ENCODE peak calls at places on chromosomes 13 and 19, in eight cellular contexts. E is HEK293T, W is amniotic epithelial cell, H is EH, N is Daoy, C is left lung, R is choroid plexus epithelial cell, B is T1000. U is an unnamed sample.

GRCh38 chr19:55643003-55643732 is at the start of gene ZNF581:
- DNase-seq in E (peak), W (peak), H (peak), N (peak), C (peak), R (peak), B (peak), U (peak)

GRCh38 chr13:103516009-103516795 is 450.0 kb upstream of the SLC10A2 start:
- DNase-seq in E (no peak), W (no peak), H (no peak), N (no peak), C (no peak), R (no peak), B (no peak), U (no peak)

GRCh38 chr19:13804830-13805683 is 9.8 kb downstream of the ZSWIM4 start:
- DNase-seq in E (no peak), W (no peak), H (no peak), N (no peak), C (no peak), R (no peak), B (no peak), U (no peak)

GRCh38 chr19:50303558-50303957 is 25.6 kb downstream of the KCNC3 start:
- DNase-seq in E (no peak), W (no peak), H (no peak), N (no peak), C (no peak), R (no peak), B (no peak), U (no peak)

GRCh38 chr19:1169921-1170885 is 3.9 kb downstream of the SBNO2 start:
- DNase-seq in E (no peak), W (peak), H (peak), N (peak), C (no peak), R (no peak), B (peak), U (peak)

GRCh38 chr19:38529610-38530009 is 88.1 kb downstream of the MAP4K1 start:
- DNase-seq in E (no peak), W (no peak), H (no peak), N (no peak), C (no peak), R (no peak), B (no peak), U (no peak)

GRCh38 chr13:22061371-22061805 is 390.5 kb downstream of the FGF9 start:
- DNase-seq in E (no peak), W (no peak), H (no peak), N (no peak), C (no peak), R (no peak), B (no peak), U (no peak)

GRCh38 chr19:41363371-41363752 is 587 bp downstream of the B9D2 start:
- DNase-seq in E (no peak), W (no peak), H (no peak), N (no peak), C (peak), R (no peak), B (no peak), U (no peak)

GRCh38 chr19:37997911-37998344 is 90.9 kb downstream of the SIPA1L3 start:
- DNase-seq in E (no peak), W (peak), H (peak), N (peak), C (no peak), R (peak), B (peak), U (no peak)

GRCh38 chr19:5196832-5197231 is 143.8 kb downstream of the PTPRS start:
- DNase-seq in E (no peak), W (no peak), H (no peak), N (no peak), C (no peak), R (no peak), B (no peak), U (no peak)

GRCh38 chr13:106617561-106617960 is 49.6 kb upstream of the ARGLU1 start:
- DNase-seq in E (no peak), W (peak), H (peak), N (peak), C (no peak), R (peak), B (no peak), U (no peak)

GRCh38 chr13:104389722-104390121 is 1323.5 kb upstream of the SLC10A2 start:
- DNase-seq in E (no peak), W (no peak), H (no peak), N (no peak), C (no peak), R (peak), B (no peak), U (no peak)

GRCh38 chr13:27481766-27482165 is 31.4 kb upstream of the MTIF3 start:
- DNase-seq in E (peak), W (peak), H (peak), N (peak), C (peak), R (peak), B (no peak), U (peak)

GRCh38 chr13:30408319-30409101 is 13.8 kb upstream of the UBE2L5 start:
- DNase-seq in E (peak), W (peak), H (peak), N (peak), C (peak), R (peak), B (peak), U (peak)

GRCh38 chr19:34963531-34964406 is at the start of gene ZNF792:
- DNase-seq in E (peak), W (peak), H (peak), N (peak), C (peak), R (peak), B (peak), U (peak)

GRCh38 chr13:111270765-111271164 is 49.7 kb upstream of the TEX29 start:
- DNase-seq in E (no peak), W (no peak), H (peak), N (no peak), C (no peak), R (peak), B (no peak), U (no peak)

GRCh38 chr13:36850790-36851438 is 31.9 kb downstream of the RFXAP start:
- DNase-seq in E (peak), W (peak), H (peak), N (no peak), C (no peak), R (peak), B (no peak), U (no peak)

GRCh38 chr13:66896933-66897332 is 333.2 kb downstream of the PCDH9 start:
- DNase-seq in E (no peak), W (no peak), H (no peak), N (no peak), C (no peak), R (no peak), B (no peak), U (no peak)

GRCh38 chr19:4439243-4439642 is 18.4 kb downstream of the UBXN6 start:
- DNase-seq in E (no peak), W (no peak), H (no peak), N (no peak), C (no peak), R (no peak), B (no peak), U (no peak)

GRCh38 chr13:49214917-49215376 is 5.2 kb upstream of the MLNR start:
- DNase-seq in E (no peak), W (peak), H (peak), N (peak), C (peak), R (peak), B (no peak), U (peak)

GRCh38 chr19:48445606-48446481 is at the start of gene GRWD1:
- DNase-seq in E (peak), W (peak), H (peak), N (peak), C (peak), R (peak), B (peak), U (peak)

GRCh38 chr19:38979867-38980266 is 4.3 kb upstream of the FBXO17 start:
- DNase-seq in E (no peak), W (no peak), H (no peak), N (no peak), C (no peak), R (no peak), B (no peak), U (no peak)

GRCh38 chr19:7257148-7258041 is 36.8 kb downstream of the INSR start:
- DNase-seq in E (peak), W (peak), H (no peak), N (peak), C (peak), R (peak), B (no peak), U (peak)

GRCh38 chr19:41887711-41888382 is 4.9 kb downstream of the ARHGEF1 start:
- DNase-seq in E (no peak), W (peak), H (peak), N (peak), C (peak), R (peak), B (peak), U (peak)

GRCh38 chr13:58461217-58461616 is 829.7 kb downstream of the PCDH17 start:
- DNase-seq in E (no peak), W (no peak), H (no peak), N (no peak), C (no peak), R (no peak), B (no peak), U (no peak)

GRCh38 chr13:38265135-38265497 is 84.5 kb upstream of the UFM1 start:
- DNase-seq in E (no peak), W (no peak), H (no peak), N (no peak), C (peak), R (no peak), B (no peak), U (peak)

GRCh38 chr19:9752701-9753443 is 15.7 kb downstream of the ZNF846 start:
- DNase-seq in E (no peak), W (no peak), H (no peak), N (no peak), C (no peak), R (no peak), B (no peak), U (no peak)

GRCh38 chr13:109297628-109298027 is 488.8 kb downstream of the IRS2 start:
- DNase-seq in E (no peak), W (peak), H (peak), N (no peak), C (no peak), R (peak), B (no peak), U (no peak)

GRCh38 chr13:52127783-52128702 is 830 bp downstream of the NEK5 start:
- DNase-seq in E (peak), W (peak), H (peak), N (peak), C (peak), R (peak), B (no peak), U (no peak)